ENCODE peak calls at places on chromosome 22, in eight cellular contexts. O is fibroblast of mammary gland; G is astrocyte; I is lower leg skin; H is psoas muscle; X is lower lobe of right lung; P is effector memory CD4-positive, alpha-beta T cell; S is left ventricle myocardium inferior. J is an unnamed sample.

GRCh38 chr22:46007848-46008261 is 30.9 kb upstream of the WNT7B start:
- DNase-seq in H (peak), I (peak), S (peak), X (peak), P (no peak), G (peak), O (peak), J (peak)

GRCh38 chr22:42544686-42545085 is 9.1 kb upstream of the SERHL2 start:
- DNase-seq in I (no peak), G (no peak), H (no peak), X (no peak), P (no peak), O (peak), S (no peak), J (peak)

GRCh38 chr22:19717691-19718254 is 3.5 kb downstream of the SEPTIN5 start:
- DNase-seq in G (peak), X (peak), H (peak), S (peak), I (peak), O (peak), P (peak), J (peak)

GRCh38 chr22:46776876-46777608 is 14.6 kb downstream of the TBC1D22A start:
- DNase-seq in X (no peak), O (no peak), H (no peak), I (no peak), S (no peak), P (no peak), G (no peak), J (no peak)

GRCh38 chr22:29218758-29219408 is 13.2 kb downstream of the EMID1 start:
- DNase-seq in S (no peak), X (no peak), G (no peak), O (no peak), I (peak), H (peak), P (no peak), J (no peak)

GRCh38 chr22:37163618-37164534 is 14.2 kb upstream of the IL2RB start:
- DNase-seq in H (peak), X (peak), S (no peak), P (no peak), O (no peak), G (no peak), I (no peak), J (no peak)

GRCh38 chr22:49027122-49027670 is 800.5 kb downstream of the BRD1 start:
- DNase-seq in I (no peak), G (no peak), O (no peak), X (peak), S (no peak), P (no peak), H (peak), J (no peak)

GRCh38 chr22:20014526-20015186 is 2.0 kb downstream of the ARVCF start:
- DNase-seq in X (no peak), G (no peak), I (no peak), H (peak), O (no peak), S (no peak), P (no peak), J (no peak)

GRCh38 chr22:28958611-28959010 is 75.2 kb downstream of the ZNRF3 start:
- DNase-seq in X (no peak), O (peak), H (no peak), G (peak), P (no peak), S (no peak), I (peak), J (no peak)

GRCh38 chr22:47597041-47597440 is 834.6 kb downstream of the TBC1D22A start:
- DNase-seq in G (no peak), X (no peak), P (no peak), S (no peak), H (no peak), I (peak), O (no peak), J (no peak)

GRCh38 chr22:46830001-46830715 is 67.7 kb downstream of the TBC1D22A start:
- DNase-seq in X (no peak), P (no peak), H (peak), O (peak), S (peak), I (peak), G (peak), J (peak)

GRCh38 chr22:30159561-30160353 is 79.5 kb downstream of the HORMAD2 start:
- DNase-seq in S (no peak), I (no peak), G (peak), H (no peak), P (no peak), O (peak), X (no peak), J (peak)

GRCh38 chr22:33539202-33539901 is 380.9 kb downstream of the LARGE1 start:
- DNase-seq in P (no peak), H (no peak), X (no peak), O (no peak), S (no peak), G (no peak), I (no peak), J (no peak)

GRCh38 chr22:47194476-47195155 is 432.2 kb downstream of the TBC1D22A start:
- DNase-seq in X (peak), I (peak), S (no peak), G (no peak), H (no peak), P (no peak), O (no peak), J (peak)

GRCh38 chr22:36982136-36982535 is 37.1 kb downstream of the TST start:
- DNase-seq in O (no peak), X (no peak), I (peak), H (no peak), G (no peak), P (no peak), S (no peak), J (no peak)

GRCh38 chr22:29326481-29326880 is 11.0 kb upstream of the RASL10A start:
- DNase-seq in O (no peak), H (no peak), X (no peak), S (no peak), P (no peak), G (no peak), I (no peak), J (no peak)

GRCh38 chr22:21929253-21929652 is 23.4 kb downstream of the PPM1F start:
- DNase-seq in O (no peak), S (no peak), I (no peak), X (no peak), G (no peak), P (no peak), H (no peak), J (no peak)

GRCh38 chr22:19723165-19723989 is at the start of gene GP1BB:
- DNase-seq in I (no peak), O (no peak), X (peak), H (no peak), G (peak), S (peak), P (no peak), J (no peak)

GRCh38 chr22:23240639-23241389 is 60.5 kb downstream of the BCR start:
- DNase-seq in G (no peak), O (no peak), H (peak), P (no peak), S (no peak), I (no peak), X (no peak), J (no peak)

GRCh38 chr22:37747090-37747714 is 50.4 kb downstream of the TRIOBP start:
- DNase-seq in H (no peak), X (no peak), O (peak), G (peak), S (peak), I (no peak), P (no peak), J (no peak)

GRCh38 chr22:48709453-48709852 is 1118.2 kb downstream of the BRD1 start:
- DNase-seq in O (no peak), X (no peak), H (no peak), I (no peak), G (no peak), S (peak), P (no peak), J (no peak)

GRCh38 chr22:33921576-33922181 is 1.4 kb upstream of the LARGE1 start:
- DNase-seq in P (no peak), O (peak), X (peak), G (peak), I (peak), H (peak), S (peak), J (peak)

GRCh38 chr22:23149743-23150238 is 4.5 kb downstream of the RAB36 start:
- DNase-seq in X (no peak), P (no peak), S (no peak), I (no peak), H (no peak), O (no peak), G (no peak), J (no peak)

GRCh38 chr22:27480487-27480886 is 321.1 kb downstream of the MN1 start:
- DNase-seq in G (no peak), O (no peak), X (no peak), I (no peak), P (no peak), S (no peak), H (no peak), J (no peak)

GRCh38 chr22:28951969-28952521 is 68.7 kb downstream of the ZNRF3 start:
- DNase-seq in O (peak), S (no peak), P (no peak), G (peak), X (no peak), I (peak), H (no peak), J (peak)

DNA sequence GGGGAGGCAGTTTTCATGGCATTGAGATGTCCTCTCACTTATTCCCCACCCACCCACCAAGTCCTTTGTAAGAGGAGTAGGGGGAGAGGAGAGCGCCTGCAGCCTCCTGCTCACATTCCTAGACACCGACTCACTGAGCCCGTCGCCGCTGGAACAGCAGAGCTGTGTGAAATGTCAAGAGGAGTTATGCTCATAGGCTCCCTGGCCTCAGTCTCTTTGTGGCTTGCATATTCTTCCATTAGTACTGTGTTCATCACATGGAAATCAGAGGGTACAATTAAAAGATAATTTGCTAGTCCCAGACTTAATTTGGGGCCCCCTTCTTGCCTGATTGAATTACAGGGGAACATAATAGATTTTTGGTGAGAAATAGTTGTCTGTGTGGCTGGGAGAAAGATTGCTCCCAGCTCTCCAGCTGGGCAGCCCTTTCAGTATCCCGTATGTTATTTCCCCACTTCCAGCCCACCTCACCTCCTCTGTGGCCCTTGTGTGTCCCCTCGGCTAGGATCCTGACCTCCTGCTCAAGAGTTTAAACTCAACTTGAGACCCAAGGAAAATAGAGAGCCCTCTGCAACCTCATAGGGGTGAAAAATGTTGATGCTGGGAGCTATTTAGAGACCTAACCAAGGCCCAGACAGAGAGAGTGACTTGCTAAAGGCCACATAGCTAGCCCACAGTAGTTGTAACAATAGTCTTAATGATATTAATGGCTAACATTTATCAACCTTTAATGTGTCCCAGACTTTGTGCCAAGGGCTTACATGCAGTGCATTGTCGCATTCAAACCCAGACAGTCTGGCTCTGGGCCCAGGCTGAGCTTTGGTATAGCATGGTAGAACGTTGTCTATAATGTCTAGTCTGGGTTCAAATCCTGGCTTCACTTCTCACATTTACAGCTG is 32.2 kb downstream of the LIMK2 start:
- DNase-seq in H (peak), P (no peak), I (no peak), O (peak), S (no peak), X (no peak), G (peak), J (no peak)
- H3K4me3 ChIP-seq in H (peak), P (no peak), I (no peak), O (no peak), S (no peak), X (no peak), G (no peak), J (no peak)

DNA sequence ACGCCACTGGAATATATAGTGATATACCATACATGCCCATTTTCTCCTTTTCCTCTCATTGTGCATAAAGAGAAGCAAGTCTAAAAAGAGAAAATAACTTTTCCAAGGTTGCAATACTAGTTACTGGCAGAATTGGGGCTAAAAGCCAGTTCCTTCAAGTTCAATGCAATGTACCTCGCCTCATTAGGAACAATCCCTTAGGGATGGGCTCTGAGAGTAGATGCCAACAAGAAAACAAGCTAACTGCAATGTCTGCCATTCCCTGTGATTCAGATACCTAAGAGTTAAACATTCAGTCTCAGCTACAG is 114.3 kb downstream of the RBFOX2 start:
- DNase-seq in P (no peak), X (no peak), S (no peak), I (no peak), G (no peak), O (no peak), H (no peak), J (no peak)
- H3K4me3 ChIP-seq in P (no peak), X (peak), S (peak), I (no peak), G (peak), O (no peak), H (peak), J (no peak)

DNA sequence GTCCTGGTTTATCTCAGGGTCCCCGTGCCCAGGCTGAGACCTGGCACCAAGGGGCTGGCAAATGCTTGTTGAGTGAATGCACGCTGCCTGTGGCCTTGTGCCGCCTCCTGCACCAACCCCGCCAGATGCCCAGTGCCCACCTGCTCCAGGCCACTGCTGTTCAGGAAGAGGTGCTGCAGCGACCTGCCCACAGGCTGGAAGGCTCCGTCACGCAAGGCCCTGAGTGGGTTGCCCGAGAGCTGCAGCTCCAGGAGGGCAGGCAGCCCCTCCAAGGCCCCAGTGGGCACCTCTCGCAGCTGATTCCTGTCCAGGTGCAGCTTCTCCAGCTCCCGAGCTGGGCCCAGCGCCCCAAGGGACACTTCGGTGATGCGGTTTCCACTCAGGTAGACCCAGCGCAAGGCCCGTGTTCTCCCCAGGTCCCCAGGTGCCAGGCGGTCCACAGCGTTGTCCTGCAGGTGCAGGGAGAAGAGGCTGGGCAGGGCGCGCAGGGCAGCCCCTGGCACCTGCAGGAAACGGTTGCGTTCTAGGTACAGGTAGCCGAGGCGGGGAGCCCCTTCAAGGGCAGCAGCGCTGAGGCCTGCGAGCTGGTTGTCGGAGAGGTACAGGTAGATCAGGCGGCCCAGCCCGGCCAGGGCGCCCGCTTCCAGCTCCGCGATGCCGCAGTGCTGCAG is 3.6 kb downstream of the CHADL start:
- DNase-seq in X (no peak), I (peak), O (no peak), P (no peak), H (no peak), G (no peak), S (no peak), J (no peak)
- H3K4me3 ChIP-seq in X (peak), I (peak), O (no peak), P (peak), H (peak), G (peak), S (peak), J (peak)

GRCh38 chr22:50523806-50524663 is 1.4 kb downstream of the SCO2 start:
- DNase-seq in I (no peak), S (no peak), P (no peak), X (no peak), G (no peak), O (no peak), H (peak), J (no peak)
- H3K4me3 ChIP-seq in I (no peak), S (peak), P (peak), X (peak), G (peak), O (peak), H (peak), J (peak)

DNA sequence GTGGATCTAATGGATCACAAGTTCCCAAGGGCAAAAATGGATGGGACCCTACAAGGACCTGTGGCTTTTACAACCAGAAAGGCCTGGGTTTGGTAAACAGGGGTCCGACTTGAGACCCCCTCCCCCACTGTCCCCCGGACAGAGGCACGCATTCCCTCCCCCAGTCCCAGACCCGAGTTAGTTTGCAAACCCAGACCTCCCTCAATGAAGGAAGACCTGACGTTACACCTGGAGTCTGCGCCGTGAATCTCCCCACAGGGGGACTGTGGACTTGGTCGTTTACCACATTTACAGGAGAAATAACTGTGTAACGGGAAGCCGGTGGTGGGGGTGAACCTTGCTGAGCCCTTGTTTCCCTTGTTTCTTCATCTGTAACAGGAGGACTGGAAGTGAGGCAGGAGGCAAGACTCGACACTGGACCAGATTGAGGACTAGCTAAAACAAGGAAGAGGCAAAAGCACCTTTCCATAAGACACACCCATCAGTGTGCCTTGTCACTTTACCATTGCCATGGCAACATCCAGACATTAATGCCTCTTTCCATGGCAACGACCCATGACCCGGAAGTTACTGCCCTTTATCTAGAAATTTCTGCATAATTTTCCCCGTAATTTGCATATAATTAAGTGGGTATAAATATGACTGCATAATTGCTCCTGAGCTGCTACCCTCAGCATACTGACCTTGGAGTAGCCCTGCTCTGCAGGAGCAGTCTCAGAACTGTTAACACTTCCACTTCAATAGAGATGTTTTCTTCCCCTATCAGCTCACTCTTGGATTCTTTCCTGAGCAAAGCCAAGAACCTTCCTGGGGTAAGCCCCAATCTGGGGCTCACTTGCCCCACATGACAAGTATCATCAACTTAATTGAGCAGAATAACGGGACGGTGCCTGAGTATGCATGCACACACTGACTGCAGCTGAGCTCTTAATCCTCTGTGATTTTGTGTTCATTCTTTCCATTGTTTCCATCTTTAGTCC is 25.4 kb downstream of the PDGFB start:
- DNase-seq in G (no peak), O (no peak), H (no peak), X (peak), S (no peak), P (no peak), I (peak), J (no peak)
- H3K4me3 ChIP-seq in G (no peak), O (no peak), H (no peak), X (no peak), S (no peak), P (no peak), I (no peak), J (no peak)

DNA sequence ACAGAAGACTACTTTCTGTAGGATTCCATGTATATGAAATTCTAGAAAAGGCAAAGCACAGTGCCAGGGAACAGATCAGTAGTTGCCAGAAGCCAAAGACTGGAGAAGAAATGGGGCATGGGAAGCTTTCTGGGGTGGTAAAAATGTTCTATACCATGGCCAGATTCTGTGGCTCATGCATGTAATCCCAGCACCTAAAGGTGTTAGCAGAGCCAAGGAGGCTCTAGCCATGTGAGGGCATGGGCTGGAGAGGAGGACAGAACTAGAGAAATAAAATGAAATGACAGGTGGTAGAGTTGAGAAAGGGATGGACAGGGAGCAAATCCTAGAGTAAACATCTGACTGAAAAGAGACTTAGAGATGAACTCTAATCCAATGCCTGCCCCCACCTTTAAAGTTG is 26.9 kb upstream of the HMGXB4 start:
- DNase-seq in O (no peak), S (no peak), X (no peak), G (no peak), P (no peak), I (no peak), H (no peak), J (no peak)
- H3K4me3 ChIP-seq in O (no peak), S (no peak), X (no peak), G (no peak), P (no peak), I (no peak), H (no peak), J (no peak)